ENCODE peak calls at places on chromosome 11, in seven cellular contexts. E, G, I, Y, T, R and Q are unnamed samples.

GRCh38 chr11:134062255-134063030 is 6.4 kb upstream of the JAM3 start:
- DNase-seq in E (no peak), Y (no peak), G (no peak), I (no peak), R (no peak), T (no peak), Q (no peak)

GRCh38 chr11:120098503-120099054 is 39.3 kb downstream of the TRIM29 start:
- DNase-seq in T (no peak), Y (no peak), I (no peak), R (no peak), E (no peak), G (no peak), Q (no peak)

GRCh38 chr11:120385690-120386089 is 49.5 kb downstream of the ARHGEF12 start:
- DNase-seq in R (no peak), I (no peak), G (no peak), Y (no peak), T (no peak), E (no peak), Q (no peak)

GRCh38 chr11:119363874-119364590 is 17.5 kb downstream of the USP2 start:
- DNase-seq in R (peak; percentile 90), G (peak; percentile 63), Y (peak; percentile 92), I (peak; percentile 73), E (no peak), T (no peak), Q (peak; percentile 65)

GRCh38 chr11:3944198-3944597 is 88.7 kb downstream of the STIM1 start:
- DNase-seq in R (no peak), I (peak; percentile 37), T (peak; percentile 67), E (no peak), G (no peak), Y (no peak), Q (no peak)

GRCh38 chr11:74141274-74141695 is 29.5 kb downstream of the C2CD3 start:
- DNase-seq in Y (peak; percentile 32), T (peak; percentile 63), E (no peak), R (no peak), G (no peak), I (no peak), Q (no peak)

GRCh38 chr11:35352107-35352888 is 67.1 kb downstream of the SLC1A2 start:
- DNase-seq in T (peak; percentile 70), I (peak; percentile 41), G (no peak), R (no peak), Y (no peak), E (no peak), Q (no peak)

GRCh38 chr11:73334244-73335203 is 26.4 kb downstream of the ARHGEF17 start:
- DNase-seq in R (no peak), E (peak; percentile 84), Y (peak; percentile 46), G (no peak), I (peak; percentile 93), T (peak; percentile 88), Q (no peak)

GRCh38 chr11:44950036-44950624 is 553 bp downstream of the TP53I11 start:
- DNase-seq in I (peak; percentile 42), R (peak; percentile 71), G (peak; percentile 58), T (no peak), E (no peak), Y (peak; percentile 21), Q (no peak)

GRCh38 chr11:44952500-44953260 is 2.0 kb upstream of the TP53I11 start:
- DNase-seq in Y (no peak), T (no peak), I (no peak), G (no peak), E (no peak), R (no peak), Q (no peak)

GRCh38 chr11:44949160-44950035 is 1.3 kb downstream of the TP53I11 start:
- DNase-seq in G (peak; percentile 61), Y (no peak), I (peak; percentile 42), T (peak; percentile 56), E (peak; percentile 18), R (peak; percentile 77), Q (no peak)

GRCh38 chr11:44952082-44952481 is 1.4 kb upstream of the TP53I11 start:
- DNase-seq in I (no peak), G (no peak), E (no peak), Y (no peak), R (no peak), T (no peak), Q (no peak)

GRCh38 chr11:44950625-44951472 is at the start of gene TP53I11:
- DNase-seq in R (peak; percentile 93), T (peak; percentile 61), E (peak; percentile 25), I (peak; percentile 81), Y (peak; percentile 70), G (peak; percentile 74), Q (no peak)
- TF ChIP-seq CTCF in R (peak; percentile 80), T (peak; percentile 24), E (peak; percentile 27), I (peak; percentile 27), Y (no peak), G (peak; percentile 44), Q (peak; percentile 92)

GRCh38 chr11:79160786-79161403 is 279.9 kb downstream of the TENM4 start:
- DNase-seq in Y (peak; percentile 43), E (no peak), R (no peak), G (no peak), I (no peak), T (peak; percentile 53), Q (no peak)
- TF ChIP-seq CTCF in Y (peak; percentile 85), E (no peak), R (no peak), G (no peak), I (no peak), T (peak; percentile 55), Q (peak; percentile 79)

DNA sequence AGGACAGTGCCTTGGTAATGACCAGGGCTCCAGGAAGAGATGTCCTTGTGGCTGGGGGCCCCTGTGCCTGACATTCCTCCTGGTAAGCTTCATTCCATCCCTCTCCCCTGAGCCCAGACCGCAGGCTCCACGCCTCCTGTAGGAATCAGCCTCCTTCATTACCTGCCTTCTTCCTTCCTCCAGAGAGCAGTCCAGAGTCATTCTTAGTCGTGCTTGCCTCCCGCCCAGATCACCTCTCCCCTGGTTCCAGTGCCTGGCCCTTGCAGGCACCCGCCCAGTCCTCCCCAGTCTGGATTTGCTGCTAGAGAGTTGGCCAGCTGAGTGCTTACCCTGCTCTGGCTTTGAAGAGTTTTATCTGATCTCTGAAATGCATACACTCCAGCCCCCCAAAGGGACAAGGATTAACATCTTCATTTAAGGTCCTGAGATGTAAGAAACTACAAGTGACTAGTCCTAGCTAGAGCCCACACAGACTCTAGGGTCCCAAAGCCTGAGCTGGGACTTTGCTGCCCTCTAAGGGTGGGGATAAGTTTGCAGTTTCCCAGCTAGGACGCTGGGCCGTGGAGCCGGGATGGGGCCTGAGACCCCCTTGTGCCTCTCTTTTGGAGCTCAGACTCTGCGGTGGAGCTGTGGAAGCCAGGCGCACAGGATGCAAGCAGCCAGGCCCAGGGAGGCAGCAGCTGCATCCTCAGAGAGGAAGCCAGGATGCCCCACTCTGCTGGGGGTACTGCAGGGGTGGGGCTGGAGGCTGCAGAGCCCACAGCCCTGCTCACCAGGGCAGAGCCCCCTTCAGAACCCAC is 1.6 kb downstream of the NR1H3 start:
- DNase-seq in E (no peak), I (no peak), G (no peak), R (peak; percentile 52), Y (peak; percentile 68), T (peak; percentile 54), Q (peak; percentile 59)
- TF ChIP-seq CTCF in E (peak; percentile 80), I (peak; percentile 16), G (no peak), R (peak; percentile 42), Y (peak; percentile 79), T (peak; percentile 76), Q (peak; percentile 84)

GRCh38 chr11:79066456-79067354 is 374.1 kb downstream of the TENM4 start:
- DNase-seq in G (no peak), T (no peak), R (no peak), I (no peak), E (no peak), Y (no peak), Q (no peak)

GRCh38 chr11:79060534-79060933 is 380.3 kb downstream of the TENM4 start:
- DNase-seq in G (no peak), T (peak; percentile 8), R (no peak), Y (no peak), I (no peak), E (no peak), Q (no peak)

GRCh38 chr11:79060081-79060480 is 380.7 kb downstream of the TENM4 start:
- DNase-seq in E (no peak), T (no peak), R (no peak), I (no peak), Y (no peak), G (no peak), Q (no peak)

GRCh38 chr11:79059171-79059570 is 381.7 kb downstream of the TENM4 start:
- DNase-seq in G (no peak), T (no peak), Y (no peak), R (no peak), E (no peak), I (no peak), Q (no peak)

GRCh38 chr11:79062814-79063762 is 377.7 kb downstream of the TENM4 start:
- DNase-seq in T (peak; percentile 37), Y (peak; percentile 63), R (no peak), I (no peak), G (no peak), E (peak; percentile 42), Q (no peak)
- TF ChIP-seq CTCF in T (peak; percentile 42), Y (peak; percentile 72), R (no peak), I (no peak), G (no peak), E (peak; percentile 75), Q (peak; percentile 83)

GRCh38 chr11:92969634-92970347 is at the start of gene MTNR1B:
- DNase-seq in Y (no peak), G (no peak), T (no peak), R (no peak), I (no peak), E (no peak), Q (no peak)

GRCh38 chr11:92972248-92972647 is 2.8 kb downstream of the MTNR1B start:
- DNase-seq in R (no peak), T (no peak), Y (no peak), G (no peak), I (no peak), E (no peak), Q (no peak)

GRCh38 chr11:92965196-92965595 is 4.3 kb upstream of the MTNR1B start:
- DNase-seq in G (no peak), T (no peak), Y (no peak), I (no peak), E (no peak), R (no peak), Q (no peak)

GRCh38 chr11:92967178-92967577 is 2.3 kb upstream of the MTNR1B start:
- DNase-seq in R (no peak), Y (no peak), T (no peak), G (no peak), I (no peak), E (no peak), Q (no peak)

DNA sequence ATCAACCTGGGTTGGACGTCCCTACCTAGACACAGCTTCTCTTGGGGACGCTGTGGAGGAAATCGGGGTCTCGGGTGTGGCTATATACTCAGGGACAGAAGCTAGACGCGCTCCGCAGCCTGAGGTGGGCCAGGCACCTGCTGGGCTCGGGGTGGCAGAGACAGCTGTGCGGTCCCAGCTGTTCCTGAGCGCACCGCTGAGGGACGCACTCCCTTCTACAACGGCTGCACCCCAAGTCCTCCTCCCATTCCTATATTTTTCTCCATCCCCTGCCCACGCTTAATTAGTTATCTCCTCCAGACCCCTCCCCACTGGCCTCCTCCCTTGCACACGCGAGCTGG is 188 bp upstream of the MTNR1B start:
- DNase-seq in E (no peak), R (no peak), G (no peak), T (no peak), Y (no peak), I (no peak), Q (no peak)
- TF ChIP-seq CTCF in E (no peak), R (no peak), G (no peak), T (no peak), Y (no peak), I (no peak), Q (no peak)